ENCODE peak calls at places on chromosome 20, in eight cellular contexts. One of them, this sample, is unnamed.

GRCh38 chr20:41692479-41693135 is 74.4 kb upstream of the CHD6 start:
- DNase-seq in mucosa of gallbladder: peak
- DNase-seq in stimulated activated CD4-positive, alpha-beta T cell treated with anti-CD3 and anti-CD28 coated beads, Interleukin-2, amount 100 ng/mL, for 24 hours: peak
- DNase-seq in heart left ventricle: peak
- DNase-seq in GM04504: no peak
- DNase-seq in GM06990: peak
- DNase-seq in MG63: peak
- DNase-seq in colonic mucosa: no peak
- DNase-seq in this sample: peak

GRCh38 chr20:30506100-30506499 is 751.4 kb upstream of the DEFB115 start:
- DNase-seq in GM06990: no peak
- DNase-seq in mucosa of gallbladder: no peak
- DNase-seq in stimulated activated CD4-positive, alpha-beta T cell treated with anti-CD3 and anti-CD28 coated beads, Interleukin-2, amount 100 ng/mL, for 24 hours: no peak
- DNase-seq in heart left ventricle: no peak
- DNase-seq in GM04504: no peak
- DNase-seq in MG63: no peak
- DNase-seq in colonic mucosa: no peak
- DNase-seq in this sample: no peak

GRCh38 chr20:50591233-50591852 is 81.2 kb downstream of the PTPN1 start:
- DNase-seq in MG63: no peak
- DNase-seq in heart left ventricle: no peak
- DNase-seq in GM04504: no peak
- DNase-seq in GM06990: no peak
- DNase-seq in mucosa of gallbladder: no peak
- DNase-seq in colonic mucosa: no peak
- DNase-seq in stimulated activated CD4-positive, alpha-beta T cell treated with anti-CD3 and anti-CD28 coated beads, Interleukin-2, amount 100 ng/mL, for 24 hours: no peak
- DNase-seq in this sample: no peak

GRCh38 chr20:62887147-62887859 is 25.7 kb upstream of the TCFL5 start:
- DNase-seq in MG63: no peak
- DNase-seq in heart left ventricle: no peak
- DNase-seq in mucosa of gallbladder: peak
- DNase-seq in GM04504: peak
- DNase-seq in GM06990: no peak
- DNase-seq in colonic mucosa: peak
- DNase-seq in stimulated activated CD4-positive, alpha-beta T cell treated with anti-CD3 and anti-CD28 coated beads, Interleukin-2, amount 100 ng/mL, for 24 hours: peak
- DNase-seq in this sample: no peak

GRCh38 chr20:47740225-47741184 is 44.8 kb downstream of the SULF2 start:
- DNase-seq in GM06990: no peak
- DNase-seq in GM04504: no peak
- DNase-seq in MG63: peak
- DNase-seq in mucosa of gallbladder: no peak
- DNase-seq in stimulated activated CD4-positive, alpha-beta T cell treated with anti-CD3 and anti-CD28 coated beads, Interleukin-2, amount 100 ng/mL, for 24 hours: no peak
- DNase-seq in colonic mucosa: no peak
- DNase-seq in heart left ventricle: peak
- DNase-seq in this sample: no peak

GRCh38 chr20:47982574-47983360 is 197.5 kb upstream of the SULF2 start:
- DNase-seq in mucosa of gallbladder: no peak
- DNase-seq in colonic mucosa: no peak
- DNase-seq in GM06990: peak
- DNase-seq in MG63: no peak
- DNase-seq in stimulated activated CD4-positive, alpha-beta T cell treated with anti-CD3 and anti-CD28 coated beads, Interleukin-2, amount 100 ng/mL, for 24 hours: no peak
- DNase-seq in heart left ventricle: no peak
- DNase-seq in GM04504: no peak
- DNase-seq in this sample: peak

GRCh38 chr20:45487231-45487635 is 17.7 kb downstream of the WFDC2 start:
- DNase-seq in stimulated activated CD4-positive, alpha-beta T cell treated with anti-CD3 and anti-CD28 coated beads, Interleukin-2, amount 100 ng/mL, for 24 hours: no peak
- DNase-seq in MG63: no peak
- DNase-seq in colonic mucosa: no peak
- DNase-seq in GM04504: no peak
- DNase-seq in heart left ventricle: no peak
- DNase-seq in mucosa of gallbladder: no peak
- DNase-seq in GM06990: no peak
- DNase-seq in this sample: no peak

GRCh38 chr20:25178563-25179438 is 16.7 kb upstream of the ENTPD6 start:
- DNase-seq in stimulated activated CD4-positive, alpha-beta T cell treated with anti-CD3 and anti-CD28 coated beads, Interleukin-2, amount 100 ng/mL, for 24 hours: no peak
- DNase-seq in mucosa of gallbladder: no peak
- DNase-seq in colonic mucosa: no peak
- DNase-seq in MG63: peak
- DNase-seq in GM04504: peak
- DNase-seq in GM06990: no peak
- DNase-seq in heart left ventricle: no peak
- DNase-seq in this sample: no peak

GRCh38 chr20:40754372-40754943 is 65.4 kb upstream of the MAFB start:
- DNase-seq in colonic mucosa: no peak
- DNase-seq in GM04504: no peak
- DNase-seq in MG63: peak
- DNase-seq in heart left ventricle: peak
- DNase-seq in GM06990: no peak
- DNase-seq in mucosa of gallbladder: no peak
- DNase-seq in stimulated activated CD4-positive, alpha-beta T cell treated with anti-CD3 and anti-CD28 coated beads, Interleukin-2, amount 100 ng/mL, for 24 hours: no peak
- DNase-seq in this sample: no peak

GRCh38 chr20:32906200-32906599 is 47.5 kb downstream of the EFCAB8 start:
- DNase-seq in GM04504: no peak
- DNase-seq in MG63: no peak
- DNase-seq in GM06990: no peak
- DNase-seq in mucosa of gallbladder: no peak
- DNase-seq in heart left ventricle: no peak
- DNase-seq in colonic mucosa: no peak
- DNase-seq in stimulated activated CD4-positive, alpha-beta T cell treated with anti-CD3 and anti-CD28 coated beads, Interleukin-2, amount 100 ng/mL, for 24 hours: no peak
- DNase-seq in this sample: no peak